ENCODE peak calls at places on chromosomes 3 and 15, in four cellular contexts. A is IMR-90, T is endothelial cell of umbilical vein, D is colonic mucosa. E is an unnamed sample.

GRCh38 chr3:46703013-46703520 is 1.9 kb downstream of the TMIE start:
- DNase-seq in A (no peak), D (no peak), T (no peak), E (no peak)

GRCh38 chr3:136146981-136147729 is 49.0 kb downstream of the MSL2 start:
- DNase-seq in T (no peak), A (no peak), D (no peak), E (no peak)

GRCh38 chr3:134033315-134033996 is 3.7 kb upstream of the SLCO2A1 start:
- DNase-seq in D (peak), T (no peak), A (no peak), E (no peak)

GRCh38 chr3:189572249-189572648 is 58.9 kb upstream of the TP63 start:
- DNase-seq in D (no peak), A (no peak), T (no peak), E (peak)

GRCh38 chr15:88400591-88400990 is 66.6 kb downstream of the MRPL46 start:
- DNase-seq in A (no peak), T (no peak), D (no peak), E (no peak)

GRCh38 chr15:84992157-84992940 is 10.7 kb downstream of the PDE8A start:
- DNase-seq in D (peak), A (peak), T (peak), E (peak)

GRCh38 chr3:177468331-177468730 is 271.0 kb upstream of the TBL1XR1 start:
- DNase-seq in D (no peak), T (no peak), A (peak), E (peak)

GRCh38 chr3:172256101-172256687 is 192.1 kb downstream of the GHSR start:
- DNase-seq in D (no peak), T (no peak), A (peak), E (peak)

GRCh38 chr3:42503957-42504333 is 1.5 kb downstream of the VIPR1 start:
- DNase-seq in A (no peak), D (no peak), T (no peak), E (no peak)

GRCh38 chr3:127107002-127107401 is 85.9 kb upstream of the PRR23E start:
- DNase-seq in D (no peak), A (no peak), T (no peak), E (no peak)

GRCh38 chr3:114685053-114685630 is 391.3 kb downstream of the TIGIT start:
- DNase-seq in A (no peak), T (no peak), D (no peak), E (no peak)

GRCh38 chr15:40251455-40252140 is 12.7 kb downstream of the PAK6 start:
- DNase-seq in T (no peak), A (no peak), D (no peak), E (no peak)

GRCh38 chr3:126350502-126351085 is 6.6 kb downstream of the KLF15 start:
- DNase-seq in D (no peak), T (no peak), A (no peak), E (no peak)

GRCh38 chr3:123773681-123774431 is 110.3 kb downstream of the MYLK start:
- DNase-seq in D (peak), T (no peak), A (peak), E (peak)

GRCh38 chr3:155179966-155180757 is 100.0 kb downstream of the MME start:
- DNase-seq in T (no peak), A (no peak), D (no peak), E (no peak)

GRCh38 chr3:178520436-178520835 is 15.8 kb upstream of the KCNMB2 start:
- DNase-seq in A (no peak), D (no peak), T (peak), E (no peak)

GRCh38 chr3:130894873-130895330 is 1.0 kb downstream of the ATP2C1 start:
- DNase-seq in D (no peak), A (peak), T (peak), E (peak)

GRCh38 chr3:128447561-128448013 is 19.1 kb downstream of the DNAJB8 start:
- DNase-seq in T (no peak), A (no peak), D (no peak), E (no peak)

GRCh38 chr3:152100491-152101086 is 168.1 kb upstream of the MBNL1 start:
- DNase-seq in A (no peak), T (no peak), D (no peak), E (no peak)

GRCh38 chr15:62069551-62069950 is 2.8 kb downstream of the C2CD4A start:
- DNase-seq in A (no peak), D (no peak), T (no peak), E (no peak)

GRCh38 chr15:85496146-85496545 is 115.7 kb downstream of the AKAP13 start:
- DNase-seq in D (no peak), A (no peak), T (no peak), E (no peak)

GRCh38 chr3:4821975-4822374 is 157.3 kb upstream of the BHLHE40 start:
- DNase-seq in D (no peak), T (no peak), A (no peak), E (no peak)

GRCh38 chr3:173395412-173396181 is 1.9 kb upstream of the NLGN1 start:
- DNase-seq in A (peak), T (peak), D (peak), E (peak)

GRCh38 chr3:140943781-140944547 is 2.3 kb downstream of the SLC25A36 start:
- DNase-seq in D (no peak), T (no peak), A (no peak), E (no peak)
- H3K9ac ChIP-seq in D (no peak), T (no peak), A (no peak), E (no peak)

GRCh38 chr3:65597225-65597951 is 441.3 kb downstream of the MAGI1 start:
- DNase-seq in T (peak), D (peak), A (peak), E (peak)
- H3K9ac ChIP-seq in T (no peak), D (no peak), A (no peak), E (no peak)

GRCh38 chr3:12660196-12660595 is 3.7 kb downstream of the RAF1 start:
- DNase-seq in T (no peak), D (no peak), A (no peak), E (no peak)
- H3K9ac ChIP-seq in T (no peak), D (no peak), A (peak), E (no peak)

DNA sequence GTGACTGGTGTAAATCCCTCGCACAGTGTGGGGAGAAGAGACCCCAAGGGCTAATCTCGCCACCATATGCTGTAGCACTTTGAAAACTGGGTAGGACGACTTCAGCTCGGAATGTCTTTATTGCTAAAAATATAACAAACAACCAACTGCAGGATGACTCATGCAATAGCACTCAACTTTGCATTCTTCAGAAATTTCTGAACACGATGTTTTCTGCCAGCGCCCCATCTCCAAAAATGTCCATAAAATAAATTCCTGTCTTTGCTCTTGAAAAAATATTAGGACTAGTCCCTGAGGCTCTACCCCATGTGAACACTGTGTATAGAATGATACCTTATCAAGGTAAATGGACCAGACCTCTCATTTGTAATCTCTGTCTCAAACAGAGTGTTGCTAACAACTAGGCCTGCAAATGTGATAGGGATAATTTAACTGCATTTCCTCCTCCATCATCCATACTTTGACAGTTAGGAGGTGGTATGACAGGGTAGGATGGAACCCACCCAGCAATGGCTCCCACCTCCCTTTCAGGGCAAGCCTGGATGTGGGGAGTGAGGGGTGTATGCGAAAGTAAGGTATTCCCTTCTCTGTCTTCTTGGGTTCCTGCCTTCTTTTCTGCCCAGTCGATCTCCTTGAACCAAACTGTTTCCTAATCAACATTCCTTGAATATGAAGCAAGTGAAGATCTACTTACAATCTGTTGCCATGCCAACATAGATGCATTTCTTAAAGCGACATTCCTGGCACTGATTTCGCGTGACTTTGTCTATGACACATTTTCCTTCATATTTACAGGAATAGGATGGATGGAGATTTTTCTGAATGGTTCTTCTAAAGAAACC is 201.1 kb downstream of the NR1D2 start:
- DNase-seq in A (peak), T (no peak), D (no peak), E (peak)
- H3K9ac ChIP-seq in A (peak), T (no peak), D (no peak), E (peak)

GRCh38 chr15:52651868-52652267 is 27.3 kb downstream of the ATOSA start:
- DNase-seq in A (peak), T (peak), D (peak), E (peak)

GRCh38 chr15:52651114-52651513 is 28.1 kb downstream of the ATOSA start:
- DNase-seq in T (no peak), D (no peak), A (no peak), E (no peak)

GRCh38 chr15:52652984-52653383 is 26.2 kb downstream of the ATOSA start:
- DNase-seq in A (peak), T (no peak), D (peak), E (peak)

GRCh38 chr15:52653451-52653964 is 25.7 kb downstream of the ATOSA start:
- DNase-seq in D (no peak), T (peak), A (peak), E (peak)

GRCh38 chr15:52652286-52652685 is 26.9 kb downstream of the ATOSA start:
- DNase-seq in D (no peak), A (no peak), T (no peak), E (no peak)
- H3K9ac ChIP-seq in D (no peak), A (no peak), T (peak), E (no peak)

E was measured in fibroblast of lung.